ENCODE peak calls at places on chromosomes 11 and 22, in eight cellular contexts. S is sigmoid colon; R is SHP77; A is M059J; K is nucleus accumbens; F is stimulated activated CD4-positive, alpha-beta T cell treated with anti-CD3 and anti-CD28 coated beads, Interleukin-4, amount 100 ng/mL, for 24 hours; L is AG08395; X is IMR-90. H is an unnamed sample.

GRCh38 chr11:8262552-8263108 is 1.0 kb downstream of the LMO1 start:
- DNase-seq in S (peak), R (no peak), A (peak), K (no peak), F (peak), L (peak), X (peak), H (peak)

GRCh38 chr11:118921121-118921928 is 4.4 kb downstream of the BCL9L start:
- DNase-seq in S (peak), R (no peak), A (peak), K (no peak), F (no peak), L (peak), X (peak), H (no peak)

GRCh38 chr11:12009617-12010321 is 1.3 kb upstream of the DKK3 start:
- DNase-seq in S (no peak), R (no peak), A (no peak), K (no peak), F (no peak), L (no peak), X (no peak), H (no peak)

GRCh38 chr11:18457435-18457834 is 1.8 kb downstream of the LDHAL6A start:
- DNase-seq in S (no peak), R (no peak), A (peak), K (no peak), F (no peak), L (no peak), X (no peak), H (no peak)

GRCh38 chr22:44710474-44711235 is 8.7 kb downstream of the PRR5 start:
- DNase-seq in S (no peak), R (no peak), A (no peak), K (no peak), F (peak), L (no peak), X (no peak), H (no peak)

GRCh38 chr11:68018730-68019190 is 8.6 kb downstream of the ALDH3B1 start:
- DNase-seq in S (no peak), R (no peak), A (no peak), K (no peak), F (no peak), L (no peak), X (no peak), H (no peak)

GRCh38 chr11:70742553-70743291 is 344.4 kb downstream of the CTTN start:
- DNase-seq in S (no peak), R (no peak), A (no peak), K (no peak), F (no peak), L (no peak), X (no peak), H (no peak)

GRCh38 chr22:45490836-45491235 is 11.8 kb upstream of the FBLN1 start:
- DNase-seq in S (no peak), R (no peak), A (no peak), K (no peak), F (no peak), L (no peak), X (no peak), H (no peak)

GRCh38 chr11:106697058-106697457 is 321.2 kb downstream of the GUCY1A2 start:
- DNase-seq in S (no peak), R (no peak), A (peak), K (no peak), F (no peak), L (peak), X (peak), H (no peak)

GRCh38 chr22:46044718-46045458 is 67.9 kb upstream of the WNT7B start:
- DNase-seq in S (peak), R (no peak), A (peak), K (no peak), F (peak), L (no peak), X (no peak), H (no peak)

GRCh38 chr11:37811349-37811748 is 1213.3 kb upstream of the RAG2 start:
- DNase-seq in S (peak), R (peak), A (no peak), K (no peak), F (no peak), L (no peak), X (no peak), H (no peak)

GRCh38 chr11:62816567-62816966 is 11.3 kb upstream of the NXF1 start:
- DNase-seq in S (no peak), R (no peak), A (no peak), K (no peak), F (no peak), L (no peak), X (no peak), H (no peak)

GRCh38 chr11:269146-269890 is 8.9 kb upstream of the NLRP6 start:
- DNase-seq in S (no peak), R (no peak), A (no peak), K (no peak), F (peak), L (no peak), X (no peak), H (no peak)

GRCh38 chr11:71140206-71140919 is 112.0 kb downstream of the SHANK2 start:
- DNase-seq in S (no peak), R (no peak), A (no peak), K (no peak), F (no peak), L (no peak), X (no peak), H (no peak)

GRCh38 chr11:117203069-117203407 is 3.9 kb downstream of the TAGLN start:
- DNase-seq in S (no peak), R (no peak), A (no peak), K (no peak), F (no peak), L (no peak), X (no peak), H (no peak)

GRCh38 chr11:57904369-57904768 is 119.3 kb upstream of the OR9Q1 start:
- DNase-seq in S (no peak), R (no peak), A (no peak), K (no peak), F (no peak), L (no peak), X (no peak), H (no peak)

GRCh38 chr11:63961608-63962412 is 12.6 kb upstream of the COX8A start:
- DNase-seq in S (peak), R (peak), A (peak), K (no peak), F (no peak), L (peak), X (peak), H (no peak)

GRCh38 chr11:65776710-65777141 is 4.0 kb downstream of the AP5B1 start:
- DNase-seq in S (peak), R (no peak), A (no peak), K (no peak), F (no peak), L (no peak), X (no peak), H (no peak)

GRCh38 chr11:94539420-94539819 is 4.3 kb upstream of the FUT4 start:
- DNase-seq in S (no peak), R (no peak), A (no peak), K (no peak), F (no peak), L (no peak), X (no peak), H (no peak)

GRCh38 chr11:8025123-8025522 is 38.0 kb downstream of the EIF3F start:
- DNase-seq in S (no peak), R (no peak), A (peak), K (no peak), F (no peak), L (no peak), X (peak), H (no peak)

GRCh38 chr11:69699213-69699612 is 4.6 kb downstream of the FGF19 start:
- DNase-seq in S (peak), R (peak), A (no peak), K (no peak), F (no peak), L (peak), X (no peak), H (peak)

GRCh38 chr11:13429288-13429687 is 33.7 kb downstream of the BTBD10 start:
- DNase-seq in S (no peak), R (no peak), A (no peak), K (no peak), F (no peak), L (no peak), X (no peak), H (no peak)